ENCODE peak calls at places on chromosomes 5 and 9, in nine cellular contexts. B is heart right ventricle, P is iPS DF 6.9, W is transverse colon, N is breast epithelium, V is RWPE1, Y is uterus, D is OCI-LY7, O is heart left ventricle. S is an unnamed sample.

GRCh38 chr5:179224741-179225140 is 120.5 kb downstream of the ADAMTS2 start:
- DNase-seq in O (no peak), N (no peak), P (no peak), Y (peak; percentile 3), W (peak; percentile 4), B (no peak), V (no peak), D (no peak), S (no peak)

GRCh38 chr5:68332546-68332945 is 117.0 kb downstream of the PIK3R1 start:
- DNase-seq in W (no peak), Y (no peak), N (no peak), D (no peak), V (no peak), P (no peak), O (no peak), B (no peak), S (no peak)

GRCh38 chr9:13568851-13569618 is 289.5 kb upstream of the MPDZ start:
- DNase-seq in D (no peak), V (no peak), W (no peak), P (no peak), O (peak; percentile 30), N (no peak), B (peak; percentile 19), Y (no peak), S (no peak)

GRCh38 chr5:142883438-142883837 is 113.3 kb downstream of the ARHGAP26 start:
- DNase-seq in O (no peak), P (no peak), N (no peak), D (no peak), B (no peak), Y (no peak), V (no peak), W (no peak), S (no peak)

GRCh38 chr5:33091571-33092363 is 349.0 kb upstream of the TARS1 start:
- DNase-seq in D (no peak), V (no peak), B (no peak), W (no peak), N (no peak), Y (no peak), P (no peak), O (no peak), S (no peak)

GRCh38 chr5:54234304-54234938 is 76.0 kb downstream of the ARL15 start:
- DNase-seq in D (peak; percentile 49), P (no peak), V (peak; percentile 45), N (no peak), W (no peak), Y (no peak), O (no peak), B (no peak), S (no peak)

GRCh38 chr9:137500666-137501397 is 41.7 kb upstream of the NSMF start:
- DNase-seq in N (no peak), W (no peak), P (no peak), O (peak; percentile 23), B (no peak), D (no peak), Y (no peak), V (no peak), S (no peak)

GRCh38 chr5:92543246-92543645 is 1037.8 kb downstream of the NR2F1-AS1 start:
- DNase-seq in N (no peak), V (no peak), P (no peak), W (no peak), B (no peak), O (no peak), Y (no peak), D (no peak), S (no peak)

DNA sequence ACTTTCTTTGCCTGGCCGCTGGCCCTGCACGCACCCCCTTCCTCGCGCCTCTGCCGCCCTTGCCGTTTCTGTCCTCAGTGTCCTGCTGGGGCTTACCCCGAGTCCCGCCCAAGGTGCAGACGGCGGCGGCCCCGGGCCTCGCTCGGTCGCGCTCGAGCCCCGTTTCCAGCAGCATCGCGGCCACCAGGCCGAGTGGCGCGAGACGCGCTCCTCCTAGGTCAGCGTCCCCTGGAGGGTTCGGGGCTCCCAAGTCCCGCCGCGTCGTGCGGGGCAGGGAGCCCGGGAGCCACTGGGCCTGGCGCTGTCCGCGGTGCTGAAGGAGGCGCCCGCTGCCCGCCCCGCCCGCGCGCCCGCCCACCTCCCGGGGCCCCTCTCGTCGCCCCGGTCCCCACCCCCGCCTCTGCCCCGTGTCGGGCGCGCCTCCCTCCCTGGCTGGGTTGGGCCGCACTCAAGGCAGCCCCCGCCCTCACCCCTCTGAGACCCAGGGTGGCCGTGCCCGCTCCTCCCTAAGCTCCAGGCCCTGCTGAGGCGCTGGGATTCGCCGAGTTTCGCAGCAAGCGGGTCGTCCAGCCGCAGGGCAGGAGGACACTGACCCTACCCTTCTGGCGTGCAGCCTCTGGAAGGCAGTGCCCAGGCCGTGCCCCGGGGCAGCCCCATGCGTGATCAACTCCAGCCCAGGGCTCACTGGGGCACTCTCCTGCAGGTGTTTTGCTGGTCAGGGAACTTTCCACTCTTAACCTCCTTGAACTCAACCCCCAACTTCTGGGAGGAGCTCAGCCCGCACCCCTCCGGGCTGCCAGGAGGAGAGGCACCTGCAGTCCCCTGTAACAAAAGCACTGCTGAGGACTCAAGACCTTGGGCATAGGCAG is at the start of gene LHX3:
- DNase-seq in D (no peak), O (no peak), N (no peak), W (no peak), P (no peak), V (peak; percentile 74), B (no peak), Y (no peak), S (peak; percentile 26)
- H3K27ac ChIP-seq in D (no peak within 1 kb of the TSS), O (no peak within 1 kb of the TSS), N (no peak within 1 kb of the TSS), W (no peak within 1 kb of the TSS), P (no peak within 1 kb of the TSS), V (no peak within 1 kb of the TSS), B (no peak within 1 kb of the TSS), Y (no peak within 1 kb of the TSS), S (no peak within 1 kb of the TSS)

DNA sequence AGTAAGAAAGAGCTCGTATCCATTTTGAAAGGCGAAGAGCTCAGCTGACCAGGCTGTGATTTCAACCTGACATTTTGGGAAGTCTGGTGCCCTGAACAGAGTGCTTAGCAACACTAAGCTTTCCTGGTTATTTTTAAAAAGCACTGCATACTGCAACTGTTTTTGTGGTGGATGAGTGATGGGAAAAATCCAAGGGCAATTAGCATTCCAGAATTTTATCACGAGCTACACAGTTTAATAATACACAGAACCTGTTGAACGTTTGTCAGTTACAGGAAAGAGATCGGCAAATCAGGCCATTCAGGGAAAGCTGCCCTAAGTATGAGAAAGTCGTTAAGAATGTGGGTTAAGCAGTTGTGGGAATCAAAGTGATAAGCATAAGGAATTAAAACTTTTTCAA is 25.9 kb downstream of the PUM3 start:
- DNase-seq in N (no peak), D (no peak), V (no peak), P (no peak), O (no peak), B (no peak), Y (no peak), W (no peak), S (no peak)
- H3K27ac ChIP-seq in N (peak overlapping the region; percentile 70), D (no peak overlapping the region), V (no peak overlapping the region), P (no peak overlapping the region), O (peak overlapping the region; percentile 81), B (peak overlapping the region; percentile 78), Y (peak overlapping the region; percentile 55), W (peak overlapping the region; percentile 79), S (peak overlapping the region; percentile 72)

GRCh38 chr5:111143910-111144309 is 51.8 kb downstream of the WDR36 start:
- DNase-seq in Y (peak; percentile 61), D (no peak), W (no peak), V (peak; percentile 36), B (peak; percentile 54), N (peak; percentile 63), P (no peak), O (peak; percentile 71), S (peak; percentile 17)
- H3K27ac ChIP-seq in Y (no peak overlapping the region), D (no peak overlapping the region), W (no peak overlapping the region), V (no peak overlapping the region), B (no peak overlapping the region), N (no peak overlapping the region), P (no peak overlapping the region), O (no peak overlapping the region), S (no peak overlapping the region)

GRCh38 chr5:96199713-96200183 is 233.3 kb downstream of the PCSK1 start:
- DNase-seq in O (no peak), N (no peak), P (no peak), B (no peak), W (no peak), D (no peak), Y (no peak), V (no peak), S (no peak)

GRCh38 chr5:96198673-96199072 is 234.4 kb downstream of the PCSK1 start:
- DNase-seq in V (no peak), D (no peak), W (no peak), O (no peak), P (no peak), B (no peak), N (no peak), Y (no peak), S (no peak)

GRCh38 chr5:96203761-96204160 is 229.3 kb downstream of the PCSK1 start:
- DNase-seq in V (no peak), O (no peak), D (no peak), P (no peak), W (no peak), B (no peak), Y (no peak), N (no peak), S (no peak)

GRCh38 chr5:96201503-96201902 is 231.5 kb downstream of the PCSK1 start:
- DNase-seq in B (no peak), O (no peak), Y (no peak), W (no peak), N (no peak), P (no peak), D (no peak), V (no peak), S (no peak)

GRCh38 chr5:96200611-96201010 is 232.4 kb downstream of the PCSK1 start:
- DNase-seq in V (no peak), P (no peak), N (no peak), B (no peak), W (peak; percentile 22), Y (no peak), O (no peak), D (no peak), S (no peak)
- H3K27ac ChIP-seq in V (no peak overlapping the region), P (no peak overlapping the region), N (no peak overlapping the region), B (no peak overlapping the region), W (peak overlapping the region; percentile 58), Y (no peak overlapping the region), O (no peak overlapping the region), D (no peak overlapping the region), S (peak overlapping the region; percentile 64)

GRCh38 chr9:115952667-115953316 is 200.8 kb upstream of the PAPPA start:
- DNase-seq in W (no peak), O (no peak), D (no peak), V (no peak), N (no peak), Y (no peak), B (no peak), P (no peak), S (no peak)
- H3K27ac ChIP-seq in W (no peak overlapping the region), O (no peak overlapping the region), D (no peak overlapping the region), V (no peak overlapping the region), N (no peak overlapping the region), Y (no peak overlapping the region), B (no peak overlapping the region), P (no peak overlapping the region), S (no peak overlapping the region)

DNA sequence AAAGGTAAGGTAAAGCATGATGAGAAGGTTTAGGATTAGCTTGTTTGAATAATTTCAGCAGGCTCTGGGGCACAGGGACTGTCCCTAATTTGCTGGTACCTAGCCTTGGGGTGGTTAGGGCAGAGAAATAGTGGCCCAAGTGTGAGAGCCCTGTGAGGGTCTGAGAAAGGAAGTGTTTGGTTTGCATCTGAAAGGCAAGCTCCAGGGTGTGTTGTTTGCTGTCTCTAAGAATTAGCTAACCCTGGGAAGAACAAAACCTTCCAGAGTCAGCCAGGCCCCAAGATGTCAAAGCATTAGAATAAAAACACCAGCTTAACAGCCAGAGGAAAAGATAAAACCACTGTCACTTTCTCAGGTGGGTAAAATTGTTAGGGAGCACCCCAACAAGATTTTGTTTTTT is 31.0 kb downstream of the TMEM252 start:
- DNase-seq in B (no peak), O (no peak), D (no peak), W (no peak), V (no peak), P (peak; percentile 22), N (no peak), Y (no peak), S (no peak)
- H3K27ac ChIP-seq in B (no peak overlapping the region), O (peak overlapping the region; percentile 75), D (no peak overlapping the region), W (no peak overlapping the region), V (no peak overlapping the region), P (no peak overlapping the region), N (no peak overlapping the region), Y (peak overlapping the region; percentile 81), S (no peak overlapping the region)